ENCODE peak calls at places on chromosomes 3 and 15, in six cellular contexts. O, G, V, W, P and Q are unnamed samples.

GRCh38 chr15:91890614-91891013 is 37.1 kb downstream of the SLCO3A1 start:
- DNase-seq in P (no peak), O (no peak), W (peak), G (no peak), V (peak), Q (no peak)

GRCh38 chr3:143507735-143508580 is 340.3 kb downstream of the SLC9A9 start:
- DNase-seq in P (peak), V (peak), W (peak), O (no peak), G (no peak), Q (peak)

GRCh38 chr3:122992628-122993570 is 34.7 kb downstream of the SEMA5B start:
- DNase-seq in V (no peak), G (no peak), W (no peak), P (no peak), O (no peak), Q (no peak)

GRCh38 chr15:43771816-43772215 is 5.0 kb downstream of the ELL3 start:
- DNase-seq in V (no peak), G (no peak), W (no peak), P (no peak), O (no peak), Q (peak)

GRCh38 chr3:101744811-101745210 is 20.4 kb downstream of the CEP97 start:
- DNase-seq in W (no peak), O (no peak), G (no peak), P (no peak), V (no peak), Q (no peak)

GRCh38 chr15:89122532-89123525 is 34.6 kb downstream of the ABHD2 start:
- DNase-seq in O (no peak), P (no peak), V (no peak), G (no peak), W (peak), Q (no peak)

GRCh38 chr15:40358492-40359353 is 704 bp downstream of the DISP2 start:
- DNase-seq in O (peak), G (no peak), P (no peak), V (no peak), W (no peak), Q (no peak)

GRCh38 chr15:68640791-68641331 is 62.1 kb downstream of the CORO2B start:
- DNase-seq in V (no peak), P (no peak), W (no peak), O (no peak), G (peak), Q (no peak)

GRCh38 chr15:62137216-62137884 is 27.7 kb downstream of the C2CD4B start:
- DNase-seq in W (no peak), P (no peak), O (no peak), V (no peak), G (no peak), Q (no peak)

GRCh38 chr3:24472358-24472757 is 22.3 kb downstream of the THRB start:
- DNase-seq in O (no peak), G (no peak), P (peak), V (no peak), W (no peak), Q (no peak)

GRCh38 chr3:58274027-58274614 is 31.9 kb upstream of the RPP14 start:
- DNase-seq in G (no peak), O (no peak), P (no peak), V (peak), W (peak), Q (no peak)

GRCh38 chr15:77526582-77527163 is 106.0 kb downstream of the HMG20A start:
- DNase-seq in W (no peak), P (no peak), G (peak), O (no peak), V (no peak), Q (no peak)

GRCh38 chr15:26767169-26767670 is 5.6 kb downstream of the GABRB3 start:
- DNase-seq in O (no peak), G (no peak), V (no peak), P (no peak), W (no peak), Q (no peak)

DNA sequence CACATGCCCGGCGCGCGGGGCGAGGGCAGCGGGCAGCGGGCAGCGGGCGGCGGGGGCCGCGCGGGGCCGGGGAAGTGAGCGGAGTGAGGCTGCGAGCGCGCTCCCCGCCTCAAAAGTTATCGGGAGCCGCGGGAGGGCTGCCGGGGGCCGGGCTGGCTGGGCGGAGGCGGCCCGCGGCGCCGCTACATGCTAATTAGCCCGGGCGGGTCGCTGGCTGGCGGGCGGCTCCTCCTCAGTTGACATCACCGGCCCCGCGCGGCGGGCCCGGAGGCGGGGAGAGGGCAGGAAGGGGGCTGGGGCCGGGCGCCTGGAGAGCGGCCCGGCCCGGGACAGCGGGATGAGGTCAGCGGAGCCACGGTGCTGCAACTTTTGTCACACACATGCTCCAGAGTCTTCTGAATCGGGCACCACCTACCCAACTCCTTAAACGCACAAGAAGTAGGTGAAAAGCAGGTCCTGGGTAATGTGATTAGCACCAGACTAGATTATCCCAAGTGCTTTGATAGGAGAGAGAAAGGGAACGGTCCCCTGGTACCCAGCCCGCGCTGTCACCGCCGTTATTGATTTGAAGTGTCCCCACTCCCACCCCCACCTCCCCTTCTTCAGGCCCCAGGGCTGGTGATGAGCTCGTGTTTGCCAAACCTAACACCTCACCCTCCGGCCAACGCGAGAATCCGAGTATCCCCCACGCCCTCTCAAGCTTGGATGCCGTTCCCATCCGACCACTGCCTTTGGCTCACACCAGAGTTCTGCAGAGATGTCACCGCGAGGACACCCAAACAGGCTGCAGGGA is at the start of gene HEG1:
- DNase-seq in W (peak), O (peak), G (peak), V (peak), P (no peak), Q (peak)
- H3K4me3 ChIP-seq in W (peak), O (peak), G (peak), V (peak), P (peak), Q (peak)

DNA sequence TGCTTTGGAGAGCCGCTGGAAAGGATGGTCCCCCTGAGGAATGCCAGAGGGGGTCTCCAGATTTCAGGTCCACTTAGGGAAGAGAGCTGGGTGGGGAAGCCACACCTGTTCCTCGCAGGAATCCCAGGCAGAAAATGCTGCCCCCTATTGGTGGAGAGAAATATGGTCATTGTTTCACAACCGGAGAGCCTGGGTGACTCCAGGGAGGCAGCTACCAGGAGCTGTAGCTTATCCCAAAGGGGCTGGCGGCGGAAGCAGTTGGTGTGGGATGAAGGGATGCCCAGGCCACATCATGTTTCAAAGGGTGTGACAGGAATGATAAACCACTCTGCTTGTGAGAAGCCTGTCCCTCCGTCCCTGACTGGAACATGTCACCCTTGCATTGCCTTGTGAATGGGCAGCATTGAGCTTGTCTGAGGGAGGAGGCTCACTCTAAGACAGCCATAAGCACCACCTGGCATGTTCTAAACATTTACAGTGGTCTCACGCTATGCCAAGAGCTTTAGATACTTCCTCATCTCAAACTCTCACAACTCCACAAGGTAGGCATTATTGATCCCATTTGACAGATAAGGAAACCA is 34.5 kb downstream of the POMGNT2 start:
- DNase-seq in W (peak), P (no peak), V (no peak), G (no peak), O (peak), Q (no peak)
- TF ChIP-seq CTCF in W (peak), P (peak), V (peak), G (peak), O (peak), Q (peak)

DNA sequence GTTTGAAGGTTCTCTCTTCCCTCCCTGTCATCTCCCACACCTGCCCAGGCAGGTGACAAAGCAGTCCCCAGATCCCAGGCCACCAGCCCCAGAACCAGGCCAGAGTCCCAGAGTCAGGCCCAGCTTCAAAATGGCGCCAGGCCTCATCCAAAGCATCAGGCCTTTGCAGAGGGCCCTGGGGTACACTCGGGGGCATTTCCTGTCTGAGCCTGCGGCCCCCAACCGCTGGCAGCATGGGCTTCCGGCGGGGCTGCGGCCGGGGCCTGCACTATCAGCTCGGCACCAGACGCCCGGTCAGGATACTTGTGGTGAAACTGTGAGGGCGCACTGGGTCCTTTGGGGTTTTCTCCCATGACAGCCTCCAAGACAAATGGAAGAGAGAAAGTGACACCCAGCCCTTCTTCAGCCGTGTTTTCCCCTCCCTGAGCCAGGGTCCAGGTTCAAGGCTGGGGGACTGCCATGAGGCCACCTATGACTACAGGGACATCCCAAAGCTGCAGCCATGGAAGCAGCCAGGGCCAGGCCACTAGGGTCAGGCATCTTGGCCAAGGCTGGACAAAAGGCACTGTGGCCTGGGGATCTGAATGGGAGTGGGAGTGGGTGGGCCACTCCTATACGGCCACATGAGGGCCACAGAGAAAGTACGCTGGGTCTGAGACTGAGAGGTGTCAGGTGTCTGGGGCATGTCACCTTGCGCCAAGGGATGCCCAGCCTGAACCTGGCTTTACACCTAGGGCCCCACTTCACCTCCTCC is 33.9 kb downstream of the RPN1 start:
- DNase-seq in V (no peak), W (no peak), P (no peak), G (no peak), O (no peak), Q (no peak)
- H3K4me3 ChIP-seq in V (no peak), W (no peak), P (peak), G (peak), O (no peak), Q (no peak)

DNA sequence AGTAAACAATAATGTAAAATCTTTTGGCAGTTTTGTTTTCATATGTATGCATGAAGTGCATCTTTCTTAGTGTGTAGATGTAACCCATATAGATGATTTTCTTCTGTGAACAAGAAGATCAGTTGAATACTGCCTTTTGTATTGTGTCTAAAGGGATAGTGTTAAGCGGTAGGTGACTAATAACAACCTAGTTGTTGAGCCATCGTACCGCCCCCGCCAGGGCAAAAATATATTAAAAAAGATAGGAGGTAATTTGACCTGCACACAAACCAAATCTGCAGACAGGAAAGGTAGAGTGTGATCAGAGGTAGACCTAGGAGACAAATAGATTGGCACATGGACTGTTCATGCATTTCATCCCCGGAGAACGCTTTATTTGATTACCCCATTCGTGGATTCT is 3.3 kb upstream of the GMNC start:
- DNase-seq in G (no peak), P (no peak), W (peak), V (no peak), O (no peak), Q (no peak)
- TF ChIP-seq CTCF in G (no peak), P (peak), W (peak), V (no peak), O (no peak), Q (no peak)

GRCh38 chr15:31350771-31351170 is 24.1 kb downstream of the KLF13 start:
- DNase-seq in P (no peak), V (no peak), O (no peak), G (no peak), W (no peak), Q (no peak)

GRCh38 chr15:31352911-31353811 is 26.5 kb downstream of the KLF13 start:
- DNase-seq in O (peak), W (peak), P (no peak), G (peak), V (peak), Q (peak)

GRCh38 chr15:31353931-31354330 is 27.3 kb downstream of the KLF13 start:
- DNase-seq in V (peak), P (no peak), W (no peak), G (no peak), O (no peak), Q (peak)

GRCh38 chr15:31349233-31350141 is 22.9 kb downstream of the KLF13 start:
- DNase-seq in W (no peak), P (no peak), G (no peak), O (no peak), V (no peak), Q (no peak)

DNA sequence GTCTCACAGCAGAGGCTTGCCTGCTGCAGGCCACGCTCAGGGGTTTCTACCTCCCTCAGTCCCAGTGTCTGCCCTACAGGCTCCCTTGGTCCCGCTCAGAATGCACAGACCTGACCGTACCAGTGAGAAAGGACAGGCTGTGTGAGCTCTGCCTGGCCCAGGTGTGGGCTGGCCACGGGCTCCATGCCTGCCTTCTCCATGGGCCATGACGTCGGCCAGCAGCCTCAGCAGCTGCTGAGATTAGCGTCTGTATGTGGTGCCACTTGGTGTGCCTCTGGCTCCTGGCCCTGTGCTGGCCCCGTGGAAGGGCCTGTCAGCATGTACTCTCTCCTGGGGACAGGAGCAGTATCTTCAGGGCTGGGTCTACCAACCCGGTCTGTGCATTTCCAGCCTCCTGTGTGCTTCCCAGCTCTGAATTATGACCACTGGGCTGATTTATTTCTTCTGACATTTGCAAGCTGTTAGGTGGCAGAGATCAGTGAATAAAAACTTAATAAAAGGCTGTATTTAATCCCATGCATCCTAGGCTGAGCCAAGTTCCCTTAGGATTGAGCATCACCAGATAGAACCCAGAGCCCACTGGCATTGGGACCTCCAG is 25.7 kb downstream of the KLF13 start:
- DNase-seq in O (no peak), G (no peak), P (no peak), V (peak), W (no peak), Q (no peak)
- H3K4me3 ChIP-seq in O (no peak), G (peak), P (no peak), V (no peak), W (no peak), Q (no peak)

GRCh38 chr3:37225481-37225880 is 51.1 kb upstream of the LRRFIP2 start:
- DNase-seq in V (no peak), O (no peak), G (no peak), W (no peak), P (no peak), Q (no peak)

GRCh38 chr3:37229291-37229690 is 54.9 kb upstream of the LRRFIP2 start:
- DNase-seq in W (no peak), G (no peak), V (no peak), O (no peak), P (no peak), Q (no peak)

GRCh38 chr3:37228734-37229133 is 54.4 kb upstream of the LRRFIP2 start:
- DNase-seq in V (no peak), G (no peak), P (no peak), W (no peak), O (peak), Q (no peak)

GRCh38 chr3:37229740-37230139 is 55.4 kb upstream of the LRRFIP2 start:
- DNase-seq in O (peak), P (no peak), G (no peak), W (no peak), V (no peak), Q (no peak)

DNA sequence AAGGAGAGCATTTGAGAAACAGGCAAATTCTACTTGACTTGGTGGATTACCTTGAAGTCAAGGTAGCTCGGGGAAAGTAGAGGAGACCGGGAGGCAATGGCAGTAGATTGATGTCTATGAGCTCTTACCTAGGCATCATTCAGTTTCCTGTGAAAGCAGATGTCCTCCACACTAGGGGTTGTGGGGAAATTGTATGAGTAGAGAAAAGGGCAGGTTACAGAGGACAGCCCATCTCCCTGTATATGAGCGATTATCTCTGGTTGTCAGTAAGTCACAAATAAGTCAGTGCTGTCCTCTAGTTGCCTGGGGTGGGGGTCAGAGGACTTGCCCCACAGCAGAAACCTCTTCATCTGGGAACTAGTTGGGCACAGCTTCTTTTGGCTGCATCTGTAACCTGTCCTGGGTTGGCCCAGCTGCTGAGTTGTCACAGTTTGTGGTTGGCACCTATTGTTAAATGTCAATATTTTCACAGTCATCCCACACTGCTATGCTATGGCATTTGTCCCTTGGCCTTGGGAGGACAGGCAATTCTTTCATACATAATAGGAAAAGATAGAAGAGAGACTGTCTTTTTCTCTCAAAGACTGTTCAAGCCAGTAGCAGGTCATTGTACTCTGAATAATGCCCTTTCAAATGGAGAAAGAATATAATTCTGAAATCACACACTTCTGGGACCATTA is 53.6 kb upstream of the LRRFIP2 start:
- DNase-seq in V (no peak), W (no peak), O (no peak), P (no peak), G (no peak), Q (no peak)
- TF ChIP-seq CTCF in V (no peak), W (no peak), O (no peak), P (no peak), G (no peak), Q (no peak)

GRCh38 chr3:141386080-141386594 is 17.8 kb downstream of the ZBTB38 start:
- DNase-seq in G (no peak), P (no peak), W (no peak), O (no peak), V (no peak), Q (no peak)
- H3K4me3 ChIP-seq in G (peak), P (no peak), W (peak), O (no peak), V (peak), Q (peak)

GRCh38 chr3:53498993-53499641 is 4.7 kb downstream of the CACNA1D start:
- DNase-seq in V (no peak), P (no peak), W (no peak), G (no peak), O (peak), Q (no peak)
- TF ChIP-seq CTCF in V (no peak), P (peak), W (no peak), G (no peak), O (no peak), Q (no peak)